ENCODE peak calls at places on chromosomes 2 and 18, in eight cellular contexts. H, L, P, W, V, I, A and T are unnamed samples.

GRCh38 chr2:20450201-20451108 is 3.6 kb downstream of the RHOB start:
- DNase-seq in W (no peak), L (no peak), V (peak), A (no peak), P (no peak), H (peak), I (peak), T (peak)

GRCh38 chr18:58175122-58175687 is 131.2 kb downstream of the NEDD4L start:
- DNase-seq in P (no peak), V (no peak), L (no peak), A (no peak), I (no peak), W (no peak), H (no peak), T (no peak)

GRCh38 chr2:65710356-65710755 is 278.0 kb upstream of the SPRED2 start:
- DNase-seq in V (no peak), H (no peak), I (no peak), W (no peak), P (no peak), L (no peak), A (no peak), T (no peak)

GRCh38 chr2:55843096-55843991 is 80.2 kb downstream of the EFEMP1 start:
- DNase-seq in V (peak), P (peak), L (no peak), W (no peak), H (no peak), A (peak), I (no peak), T (peak)

GRCh38 chr2:121825003-121825950 is 69.8 kb downstream of the TSN start:
- DNase-seq in W (no peak), A (no peak), V (no peak), P (no peak), L (peak), H (no peak), I (no peak), T (no peak)

GRCh38 chr18:51911582-51911981 is 428.4 kb upstream of the DCC start:
- DNase-seq in A (no peak), V (no peak), L (no peak), H (no peak), P (no peak), I (no peak), W (no peak), T (no peak)

GRCh38 chr2:173588931-173589369 is 234.3 kb downstream of the CDCA7 start:
- DNase-seq in V (no peak), H (no peak), I (no peak), L (no peak), W (no peak), A (peak), P (peak), T (no peak)

GRCh38 chr2:160910681-160911080 is 249.5 kb upstream of the TANK start:
- DNase-seq in L (no peak), H (no peak), V (peak), W (no peak), I (peak), A (no peak), P (no peak), T (peak)

GRCh38 chr2:202025816-202026215 is 7.8 kb upstream of the FZD7 start:
- DNase-seq in L (no peak), V (no peak), W (no peak), I (no peak), A (no peak), P (no peak), H (no peak), T (peak)

GRCh38 chr2:21676676-21677075 is 552.9 kb downstream of the TDRD15 start:
- DNase-seq in H (no peak), V (no peak), I (no peak), P (no peak), W (no peak), L (no peak), A (peak), T (no peak)

GRCh38 chr18:5068856-5069255 is 128.2 kb downstream of the AKAIN1 start:
- DNase-seq in I (no peak), H (no peak), P (no peak), A (no peak), W (no peak), V (no peak), L (no peak), T (no peak)

GRCh38 chr2:208363485-208363884 is 43.1 kb upstream of the PTH2R start:
- DNase-seq in P (no peak), A (no peak), V (peak), I (no peak), L (no peak), W (no peak), H (no peak), T (peak)

GRCh38 chr2:181991171-181991885 is 5.7 kb downstream of the PPP1R1C start:
- DNase-seq in A (no peak), H (no peak), P (no peak), W (no peak), I (no peak), L (no peak), V (no peak), T (no peak)

GRCh38 chr2:168907940-168908662 is 7.0 kb downstream of the G6PC2 start:
- DNase-seq in V (no peak), I (no peak), H (no peak), W (no peak), A (no peak), P (no peak), L (no peak), T (no peak)

GRCh38 chr2:5849596-5849995 is 157.4 kb downstream of the SOX11 start:
- DNase-seq in P (no peak), L (no peak), I (no peak), W (no peak), H (no peak), V (no peak), A (no peak), T (no peak)

GRCh38 chr2:28327963-28328922 is 64.4 kb upstream of the FOSL2 start:
- DNase-seq in I (no peak), A (no peak), V (no peak), W (no peak), H (no peak), L (no peak), P (no peak), T (peak)

GRCh38 chr18:79876497-79876896 is 75.0 kb downstream of the SLC66A2 start:
- DNase-seq in P (peak), H (peak), L (no peak), I (no peak), V (no peak), W (no peak), A (no peak), T (no peak)

GRCh38 chr2:231041061-231041689 is 3.9 kb downstream of the C2orf72 start:
- DNase-seq in W (no peak), V (no peak), P (no peak), L (no peak), A (no peak), H (no peak), I (no peak), T (no peak)

GRCh38 chr2:42363413-42363812 is 2.4 kb upstream of the COX7A2L start:
- DNase-seq in H (no peak), L (no peak), I (no peak), A (no peak), P (no peak), W (no peak), V (no peak), T (no peak)

GRCh38 chr2:42089340-42089925 is 41.6 kb downstream of the PKDCC start:
- DNase-seq in V (no peak), I (no peak), L (no peak), P (peak), W (no peak), A (no peak), H (peak), T (no peak)

GRCh38 chr2:137947714-137948336 is 16.4 kb upstream of the HNMT start:
- DNase-seq in I (no peak), P (peak), W (no peak), H (peak), A (no peak), L (peak), V (no peak), T (no peak)

GRCh38 chr18:48771641-48772380 is 179.0 kb downstream of the SMAD7 start:
- DNase-seq in H (no peak), V (no peak), W (no peak), A (no peak), I (no peak), P (no peak), L (no peak), T (no peak)

GRCh38 chr2:172101008-172101706 is 1.5 kb downstream of the DLX2 start:
- DNase-seq in A (no peak), H (no peak), V (no peak), P (no peak), W (no peak), I (no peak), L (no peak), T (no peak)

GRCh38 chr2:207534390-207534789 is 4.6 kb downstream of the CREB1 start:
- DNase-seq in I (no peak), P (no peak), H (no peak), V (no peak), W (no peak), A (no peak), L (no peak), T (no peak)

GRCh38 chr2:31886700-31887099 is 124.1 kb downstream of the MEMO1 start:
- DNase-seq in A (no peak), L (no peak), H (no peak), I (no peak), P (no peak), W (no peak), V (no peak), T (no peak)

GRCh38 chr2:32812316-32812715 is 134.4 kb upstream of the LTBP1 start:
- DNase-seq in I (peak), V (peak), W (no peak), P (no peak), A (no peak), L (no peak), H (no peak), T (no peak)

GRCh38 chr18:27627927-27628326 is 442.8 kb upstream of the CHST9 start:
- DNase-seq in H (no peak), W (no peak), I (no peak), P (no peak), L (no peak), V (no peak), A (no peak), T (no peak)